ENCODE peak calls at places on chromosome 5, in seven cellular contexts. B is brain microvascular endothelial cell, U is keratinocyte, I is suprapubic skin, Y is ovary, P is tibial artery, G is body of pancreas. Q is an unnamed sample. For H3K36me3, the result is how much of the 10 kb centered on the place peaks cover.

GRCh38 chr5:139178948-139179347 is 19.2 kb downstream of the SIL1 start:
- DNase-seq in B (peak), U (peak), I (no peak), Y (peak), P (no peak), G (peak), Q (no peak)

GRCh38 chr5:109688647-109688998 is 1.1 kb upstream of the MAN2A1 start:
- DNase-seq in B (no peak), U (no peak), I (no peak), Y (no peak), P (no peak), G (peak), Q (no peak)

GRCh38 chr5:159886312-159886711 is 30.0 kb upstream of the ADRA1B start:
- DNase-seq in B (no peak), U (no peak), I (no peak), Y (no peak), P (no peak), G (no peak), Q (no peak)

GRCh38 chr5:154575869-154576806 is 98.1 kb upstream of the HAND1 start:
- DNase-seq in B (no peak), U (no peak), I (no peak), Y (no peak), P (no peak), G (no peak), Q (no peak)

GRCh38 chr5:57316798-57317327 is 143.0 kb downstream of the GPBP1 start:
- DNase-seq in B (peak), U (no peak), I (no peak), Y (peak), P (no peak), G (no peak), Q (peak)

GRCh38 chr5:25963251-25964008 is 1075.0 kb downstream of the CDH9 start:
- DNase-seq in B (no peak), U (no peak), I (no peak), Y (no peak), P (peak), G (no peak), Q (no peak)

GRCh38 chr5:58582004-58582403 is 871 bp upstream of the RAB3C start:
- DNase-seq in B (no peak), U (no peak), I (no peak), Y (no peak), P (no peak), G (peak), Q (no peak)

GRCh38 chr5:30997681-30998080 is 195.8 kb upstream of the CDH6 start:
- DNase-seq in B (no peak), U (no peak), I (no peak), Y (no peak), P (no peak), G (no peak), Q (no peak)

GRCh38 chr5:91206734-91207133 is 176.4 kb downstream of the ARRDC3 start:
- DNase-seq in B (peak), U (no peak), I (no peak), Y (no peak), P (no peak), G (no peak), Q (no peak)

GRCh38 chr5:139886213-139886612 is 90.6 kb downstream of the PSD2 start:
- DNase-seq in B (no peak), U (no peak), I (no peak), Y (no peak), P (no peak), G (no peak), Q (no peak)

GRCh38 chr5:158741296-158741695 is 358.4 kb downstream of the EBF1 start:
- DNase-seq in B (no peak), U (no peak), I (no peak), Y (no peak), P (no peak), G (no peak), Q (no peak)

GRCh38 chr5:80127037-80127642 is 92.0 kb downstream of the THBS4 start:
- DNase-seq in B (no peak), U (no peak), I (no peak), Y (no peak), P (no peak), G (no peak), Q (no peak)

GRCh38 chr5:158824167-158824882 is 275.4 kb downstream of the EBF1 start:
- DNase-seq in B (no peak), U (no peak), I (no peak), Y (no peak), P (no peak), G (no peak), Q (no peak)

GRCh38 chr5:65871182-65871581 is 55.2 kb upstream of the ERBIN start:
- DNase-seq in B (peak), U (no peak), I (no peak), Y (no peak), P (no peak), G (no peak), Q (peak)

GRCh38 chr5:136308396-136308795 is 56.9 kb downstream of the TRPC7 start:
- DNase-seq in B (no peak), U (no peak), I (no peak), Y (no peak), P (no peak), G (no peak), Q (no peak)

GRCh38 chr5:120808606-120809005 is 344.5 kb downstream of the PRR16 start:
- DNase-seq in B (peak), U (no peak), I (no peak), Y (no peak), P (no peak), G (no peak), Q (no peak)

GRCh38 chr5:170120576-170120975 is 14.9 kb downstream of the FOXI1 start:
- DNase-seq in B (no peak), U (no peak), I (no peak), Y (no peak), P (no peak), G (no peak), Q (no peak)

GRCh38 chr5:110865400-110866094 is 126.7 kb downstream of the SLC25A46 start:
- DNase-seq in B (peak), U (no peak), I (no peak), Y (no peak), P (no peak), G (no peak), Q (no peak)

GRCh38 chr5:143837306-143837848 is 25.4 kb downstream of the HMHB1 start:
- DNase-seq in B (peak), U (no peak), I (no peak), Y (no peak), P (no peak), G (no peak), Q (no peak)

GRCh38 chr5:176386491-176386890 is 1.9 kb downstream of the NOP16 start:
- DNase-seq in B (no peak), U (no peak), I (no peak), Y (no peak), P (no peak), G (no peak), Q (no peak)
- H3K4me3 ChIP-seq in B (no peak), U (peak), I (no peak), Y (no peak), P (no peak), G (no peak), Q (no peak)

GRCh38 chr5:123120197-123120596 is 31.2 kb downstream of the PRDM6 start:
- DNase-seq in B (no peak), U (no peak), I (no peak), Y (no peak), P (no peak), G (no peak), Q (no peak)
- TF ChIP-seq CTCF in B (peak), U (no peak), I (no peak), Y (peak), P (peak), G (peak), Q (peak)

DNA sequence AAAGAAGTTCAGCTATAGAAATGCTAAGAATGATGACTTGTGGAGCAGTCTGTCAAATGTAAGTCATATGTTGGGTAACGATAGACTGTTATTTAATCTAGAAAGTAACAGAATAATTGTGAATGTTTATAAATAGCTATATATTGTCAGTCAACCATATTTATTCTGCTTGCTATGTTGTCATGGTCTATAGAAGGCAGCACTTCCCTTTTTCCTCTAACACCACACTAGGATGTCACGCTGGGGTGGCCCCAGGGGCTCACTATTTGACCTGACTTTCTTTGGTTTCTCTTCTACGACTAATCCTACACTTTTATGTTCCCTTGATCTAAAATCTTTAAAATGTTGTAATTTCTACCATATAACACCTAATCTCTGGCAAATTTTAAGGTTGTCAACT is 20.5 kb downstream of the ERAP2 start:
- DNase-seq in B (no peak), U (no peak), I (no peak), Y (no peak), P (no peak), G (no peak), Q (no peak)
- H3K36me3 ChIP-seq in B (under half), U (under half), I (under half), Y (under half), P (under half), G (under half), Q (under half)

GRCh38 chr5:78647411-78647818 is 1.2 kb downstream of the LHFPL2 start:
- DNase-seq in B (peak), U (no peak), I (no peak), Y (peak), P (no peak), G (peak), Q (no peak)
- H3K4me3 ChIP-seq in B (peak), U (peak), I (peak), Y (peak), P (peak), G (peak), Q (peak)

GRCh38 chr5:150514708-150515211 is 6.8 kb downstream of the NDST1 start:
- DNase-seq in B (peak), U (no peak), I (no peak), Y (no peak), P (no peak), G (peak), Q (no peak)

GRCh38 chr5:150512368-150512747 is 4.4 kb downstream of the NDST1 start:
- DNase-seq in B (no peak), U (no peak), I (no peak), Y (no peak), P (peak), G (peak), Q (no peak)

GRCh38 chr5:150511641-150512367 is 3.9 kb downstream of the NDST1 start:
- DNase-seq in B (peak), U (no peak), I (peak), Y (no peak), P (no peak), G (no peak), Q (no peak)

GRCh38 chr5:150515446-150515845 is 7.5 kb downstream of the NDST1 start:
- DNase-seq in B (peak), U (no peak), I (no peak), Y (peak), P (peak), G (peak), Q (no peak)

GRCh38 chr5:150513375-150514309 is 5.7 kb downstream of the NDST1 start:
- DNase-seq in B (no peak), U (no peak), I (no peak), Y (no peak), P (no peak), G (peak), Q (no peak)
- TF ChIP-seq CTCF in B (peak), U (peak), I (no peak), Y (no peak), P (no peak), G (no peak), Q (no peak)

GRCh38 chr5:145084834-145085233 is 750.3 kb downstream of the PRELID2 start:
- DNase-seq in B (no peak), U (no peak), I (no peak), Y (no peak), P (no peak), G (no peak), Q (no peak)
- H3K36me3 ChIP-seq in B (under half), U (under half), I (under half), Y (under half), P (under half), G (under half), Q (under half)

Q was measured in kidney epithelial cell.